ENCODE peak calls at places on chromosomes 2 and 18, in six cellular contexts. H is transverse colon, I is suprapubic skin, D is right lobe of liver, S is tibial nerve, E is A549. R is an unnamed sample.

GRCh38 chr18:75551071-75551470 is 123.6 kb upstream of the SMIM21 start:
- DNase-seq in H (no peak), I (no peak), D (no peak), S (no peak), E (no peak), R (no peak)

GRCh38 chr2:25044011-25044410 is 2.1 kb downstream of the EFR3B start:
- DNase-seq in H (no peak), I (no peak), D (no peak), S (no peak), E (no peak), R (no peak)

GRCh38 chr2:44931177-44931795 is 10.2 kb upstream of the SIX3 start:
- DNase-seq in H (no peak), I (peak; percentile 38), D (no peak), S (no peak), E (no peak), R (no peak)

GRCh38 chr2:234100686-234101085 is 50.2 kb downstream of the SPP2 start:
- DNase-seq in H (no peak), I (no peak), D (no peak), S (no peak), E (no peak), R (no peak)

GRCh38 chr2:187617925-187618324 is 63.7 kb upstream of the TFPI start:
- DNase-seq in H (no peak), I (no peak), D (no peak), S (no peak), E (no peak), R (no peak)

GRCh38 chr2:218329826-218330651 is 26.6 kb upstream of the CATIP start:
- DNase-seq in H (peak; percentile 25), I (no peak), D (no peak), S (no peak), E (no peak), R (no peak)

GRCh38 chr2:208101716-208102631 is 22.4 kb downstream of the CRYGD start:
- DNase-seq in H (no peak), I (no peak), D (no peak), S (no peak), E (peak; percentile 45), R (no peak)

GRCh38 chr18:7071600-7071999 is 46.0 kb downstream of the LAMA1 start:
- DNase-seq in H (no peak), I (no peak), D (no peak), S (no peak), E (no peak), R (no peak)

GRCh38 chr18:26479065-26479685 is 69.2 kb downstream of the KCTD1 start:
- DNase-seq in H (no peak), I (no peak), D (no peak), S (no peak), E (no peak), R (no peak)

GRCh38 chr2:109159096-109159495 is 30.1 kb downstream of the SH3RF3 start:
- DNase-seq in H (no peak), I (no peak), D (no peak), S (no peak), E (no peak), R (no peak)

DNA sequence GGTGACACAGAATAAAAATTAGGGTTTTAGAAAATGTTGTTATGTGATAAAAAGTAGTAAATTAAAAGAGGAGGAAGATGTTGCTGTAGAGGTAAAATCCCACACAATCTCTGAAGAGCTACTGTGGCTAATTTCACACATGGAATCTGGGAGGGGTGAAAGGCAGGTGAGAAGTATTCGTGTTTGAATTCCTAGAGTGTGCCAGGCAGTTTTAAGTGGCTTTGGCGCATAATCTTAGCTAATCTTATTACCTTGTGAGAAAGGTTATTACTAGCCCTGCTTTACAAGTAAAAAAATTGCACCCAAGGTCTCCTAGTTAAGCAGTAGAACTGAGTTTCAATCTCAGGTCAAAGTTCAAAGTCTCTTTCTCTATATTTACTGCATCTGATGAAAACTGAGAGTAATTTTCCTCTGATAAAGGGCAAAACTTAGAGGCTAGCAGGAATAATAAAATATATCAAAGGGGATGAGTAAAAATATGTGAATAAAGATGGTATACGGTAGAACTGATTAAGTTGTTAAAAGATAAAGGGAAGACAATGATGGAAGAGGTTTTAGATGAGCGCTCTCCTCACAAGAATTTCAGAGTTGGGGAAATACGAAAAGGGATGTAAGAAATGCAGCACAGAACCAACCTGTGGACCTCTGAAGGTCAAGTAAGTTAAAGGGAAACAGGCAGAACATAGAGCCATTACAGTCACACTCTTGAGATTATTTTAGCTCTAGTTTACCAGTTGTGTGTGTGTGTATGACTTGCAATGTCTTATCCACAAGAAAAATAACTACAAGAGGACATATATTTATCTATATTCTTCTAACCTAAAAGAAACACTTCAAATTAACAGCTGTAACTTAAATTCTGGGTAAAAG is 34.8 kb downstream of the GAREM1 start:
- DNase-seq in H (no peak), I (no peak), D (no peak), S (no peak), E (no peak), R (no peak)
- H3K27ac ChIP-seq in H (no peak overlapping the region), I (no peak overlapping the region), D (no peak overlapping the region), S (no peak overlapping the region), E (no peak overlapping the region), R (no peak overlapping the region)

GRCh38 chr2:68156419-68156818 is 1.3 kb upstream of the PNO1 start:
- DNase-seq in H (no peak), I (no peak), D (no peak), S (no peak), E (no peak), R (no peak)

GRCh38 chr2:68157002-68157401 is 686 bp upstream of the PNO1 start:
- DNase-seq in H (no peak), I (peak; percentile 80), D (no peak), S (no peak), E (no peak), R (peak; percentile 26)

GRCh38 chr2:68155618-68156017 is 2.1 kb upstream of the PNO1 start:
- DNase-seq in H (no peak), I (no peak), D (no peak), S (no peak), E (no peak), R (no peak)

GRCh38 chr2:68158134-68158447 is 403 bp downstream of the PNO1 start:
- DNase-seq in H (no peak), I (no peak), D (no peak), S (no peak), E (no peak), R (no peak)

DNA sequence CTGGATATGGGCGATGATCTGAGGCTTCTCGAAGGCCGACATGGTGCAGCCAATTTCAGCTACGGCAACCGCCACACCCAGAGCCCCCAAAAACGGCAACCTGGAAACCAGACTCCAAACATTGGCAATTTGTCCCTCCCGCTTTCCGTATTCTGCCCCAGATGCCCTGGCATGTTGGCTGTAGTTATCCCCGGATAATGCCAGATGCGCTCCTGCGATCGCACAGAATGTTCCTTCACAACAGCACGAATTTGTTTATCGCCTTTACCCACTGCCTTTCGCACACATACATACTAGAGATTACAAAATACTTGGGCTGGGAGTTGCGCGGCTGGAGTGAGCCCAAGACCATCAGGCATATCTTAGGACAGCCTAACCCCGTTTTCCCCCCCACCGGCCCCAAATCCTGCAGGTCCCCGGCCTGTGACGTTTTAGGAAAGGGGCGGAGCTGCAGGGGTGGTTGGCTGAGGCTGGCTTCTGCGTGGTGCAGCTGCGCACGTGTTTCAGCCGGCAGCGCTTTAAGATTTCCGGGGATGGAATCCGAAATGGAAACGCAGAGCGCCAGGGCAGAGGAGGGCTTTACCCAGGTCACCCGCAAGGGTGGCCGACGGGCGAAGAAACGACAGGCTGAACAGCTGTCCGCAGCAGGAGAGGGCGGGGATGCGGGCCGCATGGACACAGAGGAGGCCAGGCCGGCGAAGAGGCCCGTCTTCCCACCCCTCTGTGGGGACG is at the start of gene PNO1:
- DNase-seq in H (peak; percentile 97), I (peak; percentile 98), D (peak; percentile 96), S (peak; percentile 97), E (peak; percentile 97), R (peak; percentile 96)
- TF ChIP-seq POLR2A in H (peak; percentile 42), I (no peak), D (peak; percentile 62), S (peak; percentile 27), E (peak; percentile 59), R (no peak)

GRCh38 chr2:7881456-7881855 is 800.4 kb upstream of the ID2 start:
- DNase-seq in H (no peak), I (no peak), D (no peak), S (no peak), E (no peak), R (no peak)
- H3K27ac ChIP-seq in H (no peak overlapping the region), I (no peak overlapping the region), D (no peak overlapping the region), S (no peak overlapping the region), E (no peak overlapping the region), R (no peak overlapping the region)

DNA sequence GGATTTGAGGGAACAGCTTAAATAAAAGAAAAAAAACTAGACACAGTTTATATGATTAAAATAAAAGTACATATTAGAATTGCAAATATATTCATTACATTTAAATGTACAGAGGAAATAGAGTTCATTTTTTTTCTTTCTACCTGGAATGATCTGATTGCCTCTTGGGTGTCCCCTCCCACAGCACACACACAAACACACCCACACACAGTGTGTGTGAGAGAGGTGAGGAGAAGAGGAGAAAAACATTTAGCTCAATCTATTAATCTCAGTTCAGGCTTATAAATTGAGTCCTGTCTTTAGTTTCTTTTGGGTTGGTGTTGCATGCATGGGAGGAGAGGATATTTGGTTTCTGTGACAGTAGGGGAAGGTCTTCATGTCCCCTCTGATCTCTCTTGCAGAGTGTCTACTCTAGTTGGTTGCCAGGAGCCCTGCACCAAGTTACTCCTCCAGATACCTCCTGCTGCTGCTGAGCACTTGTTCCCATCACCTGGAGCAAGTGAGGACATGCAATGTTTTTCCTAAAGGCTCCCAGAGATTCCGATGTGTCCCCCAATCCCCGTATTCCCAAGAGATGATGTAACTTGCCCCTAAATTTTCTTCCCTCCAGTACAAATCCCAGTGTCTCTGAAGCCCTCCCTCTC is 50.8 kb upstream of the REG3A start:
- DNase-seq in H (no peak), I (no peak), D (no peak), S (no peak), E (no peak), R (no peak)
- TF ChIP-seq POLR2A in H (no peak), I (no peak), D (no peak), S (no peak), E (no peak), R (no peak)

DNA sequence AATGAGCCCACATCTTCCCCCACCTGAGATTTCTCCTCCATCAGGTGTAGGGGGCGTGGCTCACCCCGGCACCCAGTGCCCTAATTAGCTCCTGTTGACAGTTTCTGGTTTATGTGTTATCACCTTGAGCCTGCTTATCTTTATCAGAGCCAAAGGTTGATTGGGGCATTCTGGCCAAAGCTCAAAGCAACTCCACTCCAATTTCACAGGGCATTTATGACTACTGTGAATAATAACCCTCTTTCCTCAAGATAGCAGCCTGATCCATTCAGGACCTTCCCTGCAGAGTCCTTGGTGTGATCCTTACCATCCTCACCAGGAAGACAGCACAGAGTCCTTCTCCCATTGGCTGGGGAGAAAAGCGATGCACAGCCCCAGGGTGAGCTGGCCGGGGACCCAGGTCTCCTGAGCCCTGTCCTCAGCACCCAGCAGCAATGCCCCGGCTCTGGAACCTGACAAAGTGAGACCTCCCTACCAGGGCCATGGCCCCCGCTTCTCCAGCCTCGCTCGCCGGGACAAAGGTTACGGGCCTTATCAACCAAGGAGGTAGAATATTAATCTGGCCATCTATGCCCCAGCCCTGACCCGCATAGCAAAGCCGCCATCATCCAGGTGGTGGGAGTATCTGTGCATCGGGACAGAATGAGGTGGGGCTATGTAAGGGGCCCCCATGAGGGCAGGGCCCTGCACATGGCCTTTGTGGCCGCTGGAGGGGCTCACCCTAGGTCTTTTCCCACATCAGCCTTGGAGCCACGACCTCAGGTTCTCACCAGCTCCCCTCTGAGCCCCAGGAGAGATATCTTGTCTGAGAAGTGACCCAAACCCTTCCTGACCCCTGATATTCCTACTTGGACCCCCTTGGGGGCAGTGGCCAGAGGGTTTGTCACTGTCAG is 64.5 kb downstream of the ZFP36L2 start:
- DNase-seq in H (peak; percentile 90), I (no peak), D (peak; percentile 64), S (no peak), E (no peak), R (peak; percentile 81)
- H3K27ac ChIP-seq in H (peak overlapping the region; percentile 93), I (peak overlapping the region; percentile 16), D (peak overlapping the region; percentile 21), S (no peak overlapping the region), E (peak overlapping the region; percentile 67), R (peak overlapping the region; percentile 88)

R was measured in stomach.